ENCODE peak calls at places on chromosomes 5 and 9, in four cellular contexts. V is HepG2, A is HCT116, G is K562. Y is an unnamed sample.

GRCh38 chr5:17217421-17218352 is at the start of gene BASP1:
- DNase-seq in V (no peak), A (no peak), G (no peak), Y (no peak)

GRCh38 chr5:31993182-31993961 is 180.7 kb downstream of the GOLPH3 start:
- DNase-seq in V (no peak), A (no peak), G (no peak), Y (no peak)

GRCh38 chr9:136077491-136077890 is 17.6 kb downstream of the NACC2 start:
- DNase-seq in V (no peak), A (no peak), G (no peak), Y (no peak)

GRCh38 chr5:127280494-127281220 is 9.9 kb upstream of the MEGF10 start:
- DNase-seq in V (no peak), A (no peak), G (no peak), Y (no peak)

GRCh38 chr9:118455781-118456180 is 751.6 kb downstream of the TLR4 start:
- DNase-seq in V (no peak), A (no peak), G (no peak), Y (no peak)

GRCh38 chr5:137619191-137619870 is 116.6 kb downstream of the KLHL3 start:
- DNase-seq in V (no peak), A (no peak), G (no peak), Y (no peak)

GRCh38 chr5:179158556-179158955 is 98.4 kb downstream of the ZNF354C start:
- DNase-seq in V (no peak), A (no peak), G (no peak), Y (no peak)

GRCh38 chr5:143011621-143012020 is 241.4 kb downstream of the ARHGAP26 start:
- DNase-seq in V (peak), A (no peak), G (no peak), Y (no peak)

GRCh38 chr9:93536874-93537273 is 39.5 kb upstream of the PHF2 start:
- DNase-seq in V (no peak), A (no peak), G (no peak), Y (no peak)

GRCh38 chr9:8622871-8623270 is 823.3 kb upstream of the DMAC1 start:
- DNase-seq in V (no peak), A (no peak), G (no peak), Y (no peak)
- TF ChIP-seq SIN3A in V (no peak), A (no peak), G (no peak), Y (no peak)

GRCh38 chr5:161481922-161482321 is 64.6 kb downstream of the GABRB2 start:
- DNase-seq in V (no peak), A (no peak), G (no peak), Y (no peak)

DNA sequence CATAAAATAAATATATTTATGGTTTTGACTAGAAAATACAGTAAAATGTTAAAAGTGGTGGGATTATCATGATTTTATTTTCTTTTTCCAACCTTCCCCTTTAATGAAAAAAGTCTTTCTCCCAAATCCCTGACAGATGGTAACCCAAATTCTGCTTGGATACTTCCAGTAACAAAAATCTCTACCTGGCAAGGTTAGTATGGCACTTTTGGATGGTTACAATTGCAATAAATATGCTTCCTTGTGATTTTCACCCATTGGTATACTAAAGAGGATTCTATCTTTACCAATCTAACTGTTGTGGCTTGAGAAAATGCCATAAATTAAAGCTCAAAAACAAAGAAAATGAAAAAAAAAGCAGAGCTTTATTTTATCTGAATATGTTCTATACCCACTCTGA is 62.8 kb downstream of the GABRB2 start:
- DNase-seq in V (no peak), A (no peak), G (no peak), Y (no peak)
- TF ChIP-seq TCF7L2 in V (no peak), A (no peak), G (no peak), Y (no peak)

GRCh38 chr5:6722015-6722414 is 8.8 kb downstream of the TENT4A start:
- DNase-seq in V (no peak), A (no peak), G (no peak), Y (no peak)
- H3K4me3 ChIP-seq in V (no peak), A (no peak), G (no peak), Y (no peak)

DNA sequence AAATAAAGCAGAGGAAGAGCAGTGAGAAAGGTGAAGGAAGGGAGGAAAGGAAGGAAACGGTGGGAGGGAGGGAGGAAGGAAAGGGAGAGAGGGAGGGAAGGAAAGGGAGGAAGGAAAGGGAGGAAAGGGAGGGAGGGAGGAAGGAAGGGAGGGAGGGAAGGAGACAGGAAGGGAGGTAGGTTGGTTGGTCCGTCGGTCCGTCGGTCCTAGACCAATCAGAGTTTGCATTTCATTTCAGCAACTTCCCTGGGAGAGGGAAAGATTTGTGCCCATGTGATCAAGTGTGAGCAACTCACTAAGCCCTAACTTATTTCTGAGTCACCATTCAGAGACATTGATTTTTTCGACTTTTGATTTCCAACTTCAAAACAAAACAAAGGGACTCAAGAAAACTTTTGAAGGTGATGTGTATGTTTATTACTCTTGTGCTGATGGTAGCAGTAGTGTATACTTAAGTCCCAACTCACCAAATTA is 18.8 kb downstream of the NANS start:
- DNase-seq in V (no peak), A (peak), G (no peak), Y (no peak)
- TF ChIP-seq SIN3A in V (no peak), A (no peak), G (no peak), Y (no peak)

GRCh38 chr9:110936252-110936651 is 102.0 kb downstream of the LPAR1 start:
- DNase-seq in V (no peak), A (no peak), G (no peak), Y (no peak)
- TF ChIP-seq TCF7L2 in V (no peak), A (no peak), G (no peak), Y (no peak)

GRCh38 chr5:141388661-141389060 is 1.2 kb downstream of the PCDHGB4 start:
- DNase-seq in V (no peak), A (no peak), G (no peak), Y (no peak)
- H3K4me3 ChIP-seq in V (no peak), A (no peak), G (no peak), Y (no peak)

DNA sequence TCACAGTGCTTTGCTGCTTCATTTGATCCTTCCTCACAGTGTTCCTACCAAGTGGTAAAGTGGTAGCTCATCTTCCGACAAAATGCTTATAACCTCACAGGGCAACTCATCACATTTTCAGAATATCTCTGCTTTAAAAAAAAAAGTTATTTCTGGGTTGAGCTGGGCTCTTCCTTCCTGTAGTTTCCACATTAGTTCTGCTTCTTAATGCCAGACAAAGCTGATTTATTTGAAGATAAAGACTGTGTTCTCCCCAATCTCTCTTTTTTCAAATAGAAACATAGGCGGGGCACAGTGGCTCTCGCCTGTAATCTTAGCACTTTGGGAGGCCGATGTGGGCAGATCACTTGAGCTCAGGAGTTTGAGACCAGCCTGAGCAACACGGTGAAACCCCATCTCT is 273.1 kb downstream of the ACTL7B start:
- DNase-seq in V (no peak), A (no peak), G (no peak), Y (no peak)
- TF ChIP-seq SIN3A in V (no peak), A (no peak), G (no peak), Y (no peak)

Y was measured in Panc1.